ENCODE peak calls at places on chromosomes 7 and 10, in five cellular contexts. D, I, X, U and W are unnamed samples.

GRCh38 chr7:26397786-26398435 is 106.2 kb downstream of the SNX10 start:
- DNase-seq in D (no peak), I (no peak), X (peak), U (peak), W (no peak)

GRCh38 chr10:2494386-2494785 is 573.0 kb upstream of the PFKP start:
- DNase-seq in D (no peak), I (no peak), X (no peak), U (no peak), W (no peak)

GRCh38 chr10:129959544-129960492 is 4.3 kb downstream of the EBF3 start:
- DNase-seq in D (no peak), I (no peak), X (peak), U (peak), W (no peak)

GRCh38 chr10:98264378-98265065 is 3.5 kb downstream of the LOXL4 start:
- DNase-seq in D (no peak), I (no peak), X (no peak), U (no peak), W (no peak)

GRCh38 chr10:132904169-132904813 is 38.1 kb downstream of the CFAP46 start:
- DNase-seq in D (peak), I (no peak), X (peak), U (peak), W (peak)

GRCh38 chr10:74753295-74754211 is 72.8 kb upstream of the KAT6B start:
- DNase-seq in D (no peak), I (no peak), X (no peak), U (no peak), W (no peak)

GRCh38 chr10:20195076-20195475 is 378.8 kb downstream of the PLXDC2 start:
- DNase-seq in D (no peak), I (no peak), X (no peak), U (no peak), W (no peak)

GRCh38 chr7:151351967-151352366 is 10.4 kb downstream of the NUB1 start:
- DNase-seq in D (no peak), I (no peak), X (no peak), U (no peak), W (no peak)

GRCh38 chr10:35218339-35218955 is 91.8 kb downstream of the CREM start:
- DNase-seq in D (peak), I (peak), X (peak), U (peak), W (peak)

GRCh38 chr7:25781704-25782103 is 370.3 kb upstream of the NFE2L3 start:
- DNase-seq in D (no peak), I (no peak), X (no peak), U (no peak), W (no peak)

GRCh38 chr10:60731134-60731883 is 47.0 kb upstream of the CDK1 start:
- DNase-seq in D (no peak), I (no peak), X (no peak), U (no peak), W (no peak)

GRCh38 chr10:59434463-59435326 is 72.3 kb upstream of the FAM13C start:
- DNase-seq in D (no peak), I (no peak), X (no peak), U (no peak), W (no peak)

GRCh38 chr7:79241288-79242055 is 212.0 kb downstream of the MAGI2 start:
- DNase-seq in D (no peak), I (no peak), X (no peak), U (no peak), W (no peak)

GRCh38 chr7:80307251-80307856 is 172.7 kb downstream of the GNAI1 start:
- DNase-seq in D (no peak), I (no peak), X (peak), U (no peak), W (no peak)

GRCh38 chr7:55173671-55174070 is 154.9 kb downstream of the EGFR start:
- DNase-seq in D (no peak), I (no peak), X (no peak), U (peak), W (no peak)

GRCh38 chr7:137992738-137993394 is 9.0 kb downstream of the CREB3L2 start:
- DNase-seq in D (peak), I (peak), X (no peak), U (peak), W (no peak)

GRCh38 chr7:47748041-47748440 is 166.1 kb upstream of the TNS3 start:
- DNase-seq in D (no peak), I (no peak), X (no peak), U (no peak), W (no peak)

GRCh38 chr7:116934580-116934979 is 18.7 kb upstream of the ST7 start:
- DNase-seq in D (no peak), I (no peak), X (no peak), U (no peak), W (no peak)

GRCh38 chr7:84364708-84365107 is 170.1 kb upstream of the SEMA3A start:
- DNase-seq in D (no peak), I (no peak), X (no peak), U (no peak), W (no peak)

GRCh38 chr10:122462533-122463465 is 1.4 kb downstream of the HTRA1 start:
- DNase-seq in D (no peak), I (peak), X (no peak), U (peak), W (no peak)

GRCh38 chr10:69434169-69434568 is 17.1 kb upstream of the TSPAN15 start:
- DNase-seq in D (no peak), I (no peak), X (no peak), U (no peak), W (no peak)

GRCh38 chr7:50803359-50804337 is 21.0 kb upstream of the GRB10 start:
- DNase-seq in D (no peak), I (no peak), X (no peak), U (no peak), W (no peak)

GRCh38 chr10:79149662-79150443 is 81.1 kb downstream of the ZMIZ1 start:
- DNase-seq in D (no peak), I (peak), X (no peak), U (peak), W (no peak)

GRCh38 chr7:9625953-9626352 is 1192.5 kb downstream of the NXPH1 start:
- DNase-seq in D (no peak), I (no peak), X (no peak), U (no peak), W (no peak)

GRCh38 chr7:22586806-22587180 is 86.8 kb upstream of the STEAP1B start:
- DNase-seq in D (no peak), I (no peak), X (peak), U (no peak), W (no peak)

GRCh38 chr10:30736685-30737232 is 107.2 kb upstream of the LYZL2 start:
- DNase-seq in D (peak), I (peak), X (no peak), U (peak), W (no peak)

GRCh38 chr10:101781984-101782810 is 1.0 kb downstream of the NPM3 start:
- DNase-seq in D (no peak), I (no peak), X (no peak), U (no peak), W (no peak)

GRCh38 chr10:50470345-50470744 is 153.4 kb downstream of the SGMS1 start:
- DNase-seq in D (no peak), I (no peak), X (no peak), U (no peak), W (no peak)

GRCh38 chr7:137591444-137591843 is 247.9 kb upstream of the PTN start:
- DNase-seq in D (no peak), I (no peak), X (no peak), U (no peak), W (no peak)

GRCh38 chr10:3935141-3935540 is 150.1 kb upstream of the KLF6 start:
- DNase-seq in D (no peak), I (peak), X (no peak), U (no peak), W (no peak)

GRCh38 chr10:133302230-133302629 is 6.4 kb downstream of the TUBGCP2 start:
- DNase-seq in D (no peak), I (no peak), X (no peak), U (no peak), W (no peak)

GRCh38 chr7:5636446-5636835 is 145.0 kb downstream of the RNF216 start:
- DNase-seq in D (no peak), I (no peak), X (no peak), U (no peak), W (no peak)

GRCh38 chr10:77455538-77455937 is 182.1 kb downstream of the KCNMA1 start:
- DNase-seq in D (no peak), I (no peak), X (no peak), U (no peak), W (no peak)

GRCh38 chr10:68508090-68508489 is 19.2 kb downstream of the SLC25A16 start:
- DNase-seq in D (no peak), I (no peak), X (no peak), U (no peak), W (no peak)

GRCh38 chr10:34742456-34742855 is 72.6 kb downstream of the PARD3 start:
- DNase-seq in D (no peak), I (no peak), X (no peak), U (no peak), W (no peak)

GRCh38 chr7:82194011-82194410 is 249.6 kb downstream of the CACNA2D1 start:
- DNase-seq in D (no peak), I (no peak), X (no peak), U (no peak), W (no peak)

GRCh38 chr7:25677595-25677994 is 449.3 kb upstream of the NPVF start:
- DNase-seq in D (no peak), I (no peak), X (no peak), U (no peak), W (no peak)